ENCODE peak calls at places on chromosome 12, in ten cellular contexts. One of them, this sample, is unnamed.

GRCh38 chr12:62848418-62848817 is 86.5 kb downstream of the PPM1H start:
- DNase-seq in transverse colon: no peak
- DNase-seq in esophagus muscularis mucosa: no peak
- DNase-seq in mammary epithelial cell: peak
- DNase-seq in IMR-90: peak
- DNase-seq in left ventricle myocardium inferior: no peak
- DNase-seq in pancreas: no peak
- DNase-seq in iPS DF 6.9: no peak
- DNase-seq in prostate gland: no peak
- DNase-seq in cardiac muscle cell: peak
- DNase-seq in this sample: no peak

GRCh38 chr12:88897723-88898122 is 317.5 kb upstream of the KITLG start:
- DNase-seq in transverse colon: no peak
- DNase-seq in esophagus muscularis mucosa: no peak
- DNase-seq in mammary epithelial cell: no peak
- DNase-seq in IMR-90: peak
- DNase-seq in left ventricle myocardium inferior: no peak
- DNase-seq in pancreas: no peak
- DNase-seq in iPS DF 6.9: no peak
- DNase-seq in prostate gland: no peak
- DNase-seq in cardiac muscle cell: peak
- DNase-seq in this sample: no peak

GRCh38 chr12:39375206-39375808 is 67.6 kb downstream of the KIF21A start:
- DNase-seq in transverse colon: no peak
- DNase-seq in esophagus muscularis mucosa: no peak
- DNase-seq in mammary epithelial cell: no peak
- DNase-seq in IMR-90: no peak
- DNase-seq in left ventricle myocardium inferior: no peak
- DNase-seq in pancreas: no peak
- DNase-seq in iPS DF 6.9: no peak
- DNase-seq in prostate gland: no peak
- DNase-seq in cardiac muscle cell: no peak
- DNase-seq in this sample: no peak

GRCh38 chr12:117526756-117527479 is 165.5 kb upstream of the NOS1 start:
- DNase-seq in transverse colon: no peak
- DNase-seq in esophagus muscularis mucosa: no peak
- DNase-seq in mammary epithelial cell: no peak
- DNase-seq in IMR-90: no peak
- DNase-seq in left ventricle myocardium inferior: no peak
- DNase-seq in pancreas: no peak
- DNase-seq in iPS DF 6.9: no peak
- DNase-seq in prostate gland: no peak
- DNase-seq in cardiac muscle cell: no peak
- DNase-seq in this sample: no peak

GRCh38 chr12:119659289-119659897 is 8.5 kb upstream of the PRKAB1 start:
- DNase-seq in transverse colon: peak
- DNase-seq in esophagus muscularis mucosa: no peak
- DNase-seq in mammary epithelial cell: peak
- DNase-seq in IMR-90: peak
- DNase-seq in left ventricle myocardium inferior: no peak
- DNase-seq in pancreas: no peak
- DNase-seq in iPS DF 6.9: no peak
- DNase-seq in prostate gland: no peak
- DNase-seq in cardiac muscle cell: peak
- DNase-seq in this sample: no peak

GRCh38 chr12:67320614-67321305 is 51.6 kb downstream of the CAND1 start:
- DNase-seq in transverse colon: no peak
- DNase-seq in esophagus muscularis mucosa: no peak
- DNase-seq in mammary epithelial cell: peak
- DNase-seq in IMR-90: peak
- DNase-seq in left ventricle myocardium inferior: no peak
- DNase-seq in pancreas: no peak
- DNase-seq in iPS DF 6.9: no peak
- DNase-seq in prostate gland: no peak
- DNase-seq in cardiac muscle cell: no peak
- DNase-seq in this sample: no peak

GRCh38 chr12:8108808-8109398 is 14.5 kb upstream of the CLEC4A start:
- DNase-seq in transverse colon: peak
- DNase-seq in esophagus muscularis mucosa: no peak
- DNase-seq in mammary epithelial cell: peak
- DNase-seq in IMR-90: peak
- DNase-seq in left ventricle myocardium inferior: peak
- DNase-seq in pancreas: peak
- DNase-seq in iPS DF 6.9: peak
- DNase-seq in prostate gland: peak
- DNase-seq in cardiac muscle cell: peak
- DNase-seq in this sample: peak

GRCh38 chr12:21828779-21829178 is 54.3 kb upstream of the KCNJ8 start:
- DNase-seq in transverse colon: peak
- DNase-seq in esophagus muscularis mucosa: no peak
- DNase-seq in mammary epithelial cell: no peak
- DNase-seq in IMR-90: peak
- DNase-seq in left ventricle myocardium inferior: peak
- DNase-seq in pancreas: no peak
- DNase-seq in iPS DF 6.9: no peak
- DNase-seq in prostate gland: no peak
- DNase-seq in cardiac muscle cell: peak
- DNase-seq in this sample: no peak

GRCh38 chr12:80777587-80777986 is 60.9 kb downstream of the MYF5 start:
- DNase-seq in transverse colon: no peak
- DNase-seq in esophagus muscularis mucosa: no peak
- DNase-seq in mammary epithelial cell: no peak
- DNase-seq in IMR-90: no peak
- DNase-seq in left ventricle myocardium inferior: no peak
- DNase-seq in pancreas: no peak
- DNase-seq in iPS DF 6.9: no peak
- DNase-seq in prostate gland: no peak
- DNase-seq in cardiac muscle cell: peak
- DNase-seq in this sample: no peak

GRCh38 chr12:132327351-132328171 is 1.8 kb downstream of the GALNT9 start:
- DNase-seq in transverse colon: peak
- DNase-seq in esophagus muscularis mucosa: no peak
- DNase-seq in mammary epithelial cell: peak
- DNase-seq in IMR-90: peak
- DNase-seq in left ventricle myocardium inferior: no peak
- DNase-seq in pancreas: no peak
- DNase-seq in iPS DF 6.9: no peak
- DNase-seq in prostate gland: peak
- DNase-seq in cardiac muscle cell: peak
- DNase-seq in this sample: peak

GRCh38 chr12:193282-193681 is 20.7 kb downstream of the SLC6A12 start:
- DNase-seq in transverse colon: no peak
- DNase-seq in esophagus muscularis mucosa: no peak
- DNase-seq in mammary epithelial cell: no peak
- DNase-seq in IMR-90: no peak
- DNase-seq in left ventricle myocardium inferior: no peak
- DNase-seq in pancreas: peak
- DNase-seq in iPS DF 6.9: no peak
- DNase-seq in prostate gland: no peak
- DNase-seq in cardiac muscle cell: peak
- DNase-seq in this sample: no peak

GRCh38 chr12:88493651-88494050 is 86.6 kb downstream of the KITLG start:
- DNase-seq in transverse colon: no peak
- DNase-seq in esophagus muscularis mucosa: no peak
- DNase-seq in mammary epithelial cell: peak
- DNase-seq in IMR-90: peak
- DNase-seq in left ventricle myocardium inferior: no peak
- DNase-seq in pancreas: no peak
- DNase-seq in iPS DF 6.9: no peak
- DNase-seq in prostate gland: no peak
- DNase-seq in cardiac muscle cell: peak
- DNase-seq in this sample: no peak

GRCh38 chr12:51980051-51980808 is 26.5 kb upstream of the TAMALIN start:
- DNase-seq in transverse colon: peak
- DNase-seq in esophagus muscularis mucosa: no peak
- DNase-seq in mammary epithelial cell: peak
- DNase-seq in IMR-90: peak
- DNase-seq in left ventricle myocardium inferior: peak
- DNase-seq in pancreas: peak
- DNase-seq in iPS DF 6.9: peak
- DNase-seq in prostate gland: peak
- DNase-seq in cardiac muscle cell: peak
- DNase-seq in this sample: peak

GRCh38 chr12:4911316-4911994 is 1.8 kb downstream of the KCNA1 start:
- DNase-seq in transverse colon: no peak
- DNase-seq in esophagus muscularis mucosa: peak
- DNase-seq in mammary epithelial cell: no peak
- DNase-seq in IMR-90: no peak
- DNase-seq in left ventricle myocardium inferior: no peak
- DNase-seq in pancreas: no peak
- DNase-seq in iPS DF 6.9: no peak
- DNase-seq in prostate gland: no peak
- DNase-seq in cardiac muscle cell: no peak
- DNase-seq in this sample: no peak

GRCh38 chr12:131507881-131508280 is 203.0 kb upstream of the SFSWAP start:
- DNase-seq in transverse colon: no peak
- DNase-seq in esophagus muscularis mucosa: no peak
- DNase-seq in mammary epithelial cell: no peak
- DNase-seq in IMR-90: no peak
- DNase-seq in left ventricle myocardium inferior: no peak
- DNase-seq in pancreas: no peak
- DNase-seq in iPS DF 6.9: no peak
- DNase-seq in prostate gland: no peak
- DNase-seq in cardiac muscle cell: no peak
- DNase-seq in this sample: no peak

GRCh38 chr12:124992874-124993567 is 424 bp upstream of the BRI3BP start:
- DNase-seq in transverse colon: peak
- DNase-seq in esophagus muscularis mucosa: no peak
- DNase-seq in mammary epithelial cell: peak
- DNase-seq in IMR-90: peak
- DNase-seq in left ventricle myocardium inferior: no peak
- DNase-seq in pancreas: peak
- DNase-seq in iPS DF 6.9: peak
- DNase-seq in prostate gland: peak
- DNase-seq in cardiac muscle cell: peak
- DNase-seq in this sample: peak
- H3K27ac ChIP-seq in transverse colon: peak
- H3K27ac ChIP-seq in esophagus muscularis mucosa: no peak
- H3K27ac ChIP-seq in mammary epithelial cell: peak
- H3K27ac ChIP-seq in IMR-90: no peak
- H3K27ac ChIP-seq in left ventricle myocardium inferior: peak
- H3K27ac ChIP-seq in pancreas: peak
- H3K27ac ChIP-seq in iPS DF 6.9: no peak
- H3K27ac ChIP-seq in prostate gland: no peak
- H3K27ac ChIP-seq in cardiac muscle cell: no peak
- H3K27ac ChIP-seq in this sample: no peak

DNA sequence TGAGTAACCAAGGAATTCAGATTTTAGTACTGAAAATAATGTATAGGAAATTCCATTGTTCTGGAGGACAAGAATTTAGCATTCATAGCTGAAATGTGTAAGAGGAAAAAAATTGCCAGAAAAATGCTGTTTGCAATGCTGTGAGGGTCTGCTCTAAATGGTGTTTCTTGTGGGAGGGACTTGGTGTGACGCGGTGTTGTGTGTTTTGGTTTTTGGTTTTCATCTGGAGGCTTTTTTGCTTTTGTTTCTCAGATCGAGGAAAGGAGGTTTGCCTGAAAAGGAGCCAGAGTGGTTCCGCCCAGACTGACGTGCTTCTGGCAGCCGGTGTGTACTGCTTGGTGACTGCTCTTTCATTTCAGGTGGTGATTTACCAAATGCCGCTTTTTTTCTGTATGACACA is 211.8 kb upstream of the HMGA2 start:
- DNase-seq in transverse colon: no peak
- DNase-seq in esophagus muscularis mucosa: no peak
- DNase-seq in mammary epithelial cell: no peak
- DNase-seq in IMR-90: no peak
- DNase-seq in left ventricle myocardium inferior: no peak
- DNase-seq in pancreas: no peak
- DNase-seq in iPS DF 6.9: no peak
- DNase-seq in prostate gland: no peak
- DNase-seq in cardiac muscle cell: peak
- DNase-seq in this sample: no peak
- H3K27ac ChIP-seq in transverse colon: no peak
- H3K27ac ChIP-seq in esophagus muscularis mucosa: no peak
- H3K27ac ChIP-seq in mammary epithelial cell: no peak
- H3K27ac ChIP-seq in IMR-90: no peak
- H3K27ac ChIP-seq in left ventricle myocardium inferior: no peak
- H3K27ac ChIP-seq in pancreas: no peak
- H3K27ac ChIP-seq in iPS DF 6.9: no peak
- H3K27ac ChIP-seq in prostate gland: no peak
- H3K27ac ChIP-seq in cardiac muscle cell: no peak
- H3K27ac ChIP-seq in this sample: no peak

GRCh38 chr12:106000376-106001104 is 138.2 kb downstream of the NUAK1 start:
- DNase-seq in transverse colon: no peak
- DNase-seq in esophagus muscularis mucosa: no peak
- DNase-seq in mammary epithelial cell: no peak
- DNase-seq in IMR-90: no peak
- DNase-seq in left ventricle myocardium inferior: no peak
- DNase-seq in pancreas: no peak
- DNase-seq in iPS DF 6.9: no peak
- DNase-seq in prostate gland: no peak
- DNase-seq in cardiac muscle cell: peak
- DNase-seq in this sample: no peak

GRCh38 chr12:106001105-106001489 is 137.7 kb downstream of the NUAK1 start:
- DNase-seq in transverse colon: no peak
- DNase-seq in esophagus muscularis mucosa: no peak
- DNase-seq in mammary epithelial cell: no peak
- DNase-seq in IMR-90: no peak
- DNase-seq in left ventricle myocardium inferior: no peak
- DNase-seq in pancreas: no peak
- DNase-seq in iPS DF 6.9: no peak
- DNase-seq in prostate gland: no peak
- DNase-seq in cardiac muscle cell: no peak
- DNase-seq in this sample: no peak

GRCh38 chr12:106004289-106004688 is 134.5 kb downstream of the NUAK1 start:
- DNase-seq in transverse colon: no peak
- DNase-seq in esophagus muscularis mucosa: no peak
- DNase-seq in mammary epithelial cell: no peak
- DNase-seq in IMR-90: no peak
- DNase-seq in left ventricle myocardium inferior: no peak
- DNase-seq in pancreas: no peak
- DNase-seq in iPS DF 6.9: no peak
- DNase-seq in prostate gland: no peak
- DNase-seq in cardiac muscle cell: no peak
- DNase-seq in this sample: no peak

GRCh38 chr12:106001819-106002218 is 136.9 kb downstream of the NUAK1 start:
- DNase-seq in transverse colon: no peak
- DNase-seq in esophagus muscularis mucosa: no peak
- DNase-seq in mammary epithelial cell: peak
- DNase-seq in IMR-90: no peak
- DNase-seq in left ventricle myocardium inferior: no peak
- DNase-seq in pancreas: no peak
- DNase-seq in iPS DF 6.9: no peak
- DNase-seq in prostate gland: no peak
- DNase-seq in cardiac muscle cell: no peak
- DNase-seq in this sample: no peak

GRCh38 chr12:106003297-106003696 is 135.5 kb downstream of the NUAK1 start:
- DNase-seq in transverse colon: no peak
- DNase-seq in esophagus muscularis mucosa: no peak
- DNase-seq in mammary epithelial cell: no peak
- DNase-seq in IMR-90: no peak
- DNase-seq in left ventricle myocardium inferior: no peak
- DNase-seq in pancreas: no peak
- DNase-seq in iPS DF 6.9: no peak
- DNase-seq in prostate gland: no peak
- DNase-seq in cardiac muscle cell: no peak
- DNase-seq in this sample: no peak
- H3K27ac ChIP-seq in transverse colon: no peak
- H3K27ac ChIP-seq in esophagus muscularis mucosa: no peak
- H3K27ac ChIP-seq in mammary epithelial cell: no peak
- H3K27ac ChIP-seq in IMR-90: no peak
- H3K27ac ChIP-seq in left ventricle myocardium inferior: no peak
- H3K27ac ChIP-seq in pancreas: no peak
- H3K27ac ChIP-seq in iPS DF 6.9: no peak
- H3K27ac ChIP-seq in prostate gland: no peak
- H3K27ac ChIP-seq in cardiac muscle cell: no peak
- H3K27ac ChIP-seq in this sample: no peak

GRCh38 chr12:120836119-120836684 is 68.0 kb downstream of the SPPL3 start:
- DNase-seq in transverse colon: no peak
- DNase-seq in esophagus muscularis mucosa: no peak
- DNase-seq in mammary epithelial cell: no peak
- DNase-seq in IMR-90: no peak
- DNase-seq in left ventricle myocardium inferior: no peak
- DNase-seq in pancreas: no peak
- DNase-seq in iPS DF 6.9: no peak
- DNase-seq in prostate gland: peak
- DNase-seq in cardiac muscle cell: no peak
- DNase-seq in this sample: no peak
- H3K27ac ChIP-seq in transverse colon: peak
- H3K27ac ChIP-seq in esophagus muscularis mucosa: no peak
- H3K27ac ChIP-seq in mammary epithelial cell: no peak
- H3K27ac ChIP-seq in IMR-90: no peak
- H3K27ac ChIP-seq in left ventricle myocardium inferior: peak
- H3K27ac ChIP-seq in pancreas: no peak
- H3K27ac ChIP-seq in iPS DF 6.9: no peak
- H3K27ac ChIP-seq in prostate gland: peak
- H3K27ac ChIP-seq in cardiac muscle cell: peak
- H3K27ac ChIP-seq in this sample: no peak